ENCODE peak calls at places on chromosomes 16 and 17, in seven cellular contexts. C, P, X, W, Z, Q and M are unnamed samples.
A peak's percentile ranks its signal among the peaks of the same experiment; 100 is the strongest.

GRCh38 chr17:69358688-69359596 is 32.0 kb upstream of the ABCA5 start:
- DNase-seq in Z (no peak), W (no peak), C (no peak), X (no peak), P (no peak), Q (no peak), M (no peak)

GRCh38 chr16:80710918-80711317 is 93.5 kb downstream of the CDYL2 start:
- DNase-seq in Q (no peak), Z (no peak), X (no peak), P (no peak), W (no peak), C (no peak), M (no peak)

GRCh38 chr17:50721194-50722010 is 2.0 kb downstream of the LUC7L3 start:
- DNase-seq in Q (no peak), P (no peak), X (no peak), W (no peak), Z (no peak), C (no peak), M (no peak)

GRCh38 chr17:65243838-65244237 is 106.7 kb downstream of the RGS9 start:
- DNase-seq in W (no peak), Z (peak; percentile 6), Q (peak; percentile 62), C (peak; percentile 72), P (no peak), X (peak; percentile 12), M (no peak)

GRCh38 chr17:45964634-45965033 is 34.4 kb upstream of the STH start:
- DNase-seq in Q (no peak), X (no peak), W (no peak), Z (no peak), P (no peak), C (no peak), M (no peak)

GRCh38 chr16:86740817-86741799 is 162.8 kb downstream of the FOXL1 start:
- DNase-seq in W (no peak), P (no peak), X (no peak), Q (no peak), Z (no peak), C (peak; percentile 89), M (no peak)

GRCh38 chr17:68600881-68601564 is at the start of gene FAM20A:
- DNase-seq in P (no peak), X (peak; percentile 5), C (peak; percentile 19), Z (no peak), W (peak; percentile 15), Q (no peak), M (no peak)

GRCh38 chr16:77299395-77299794 is 100.2 kb downstream of the SYCE1L start:
- DNase-seq in X (no peak), P (no peak), Z (no peak), C (no peak), Q (no peak), W (no peak), M (no peak)

GRCh38 chr16:4093495-4094137 is 22.6 kb downstream of the ADCY9 start:
- DNase-seq in Z (no peak), X (no peak), C (no peak), P (no peak), W (no peak), Q (no peak), M (no peak)

GRCh38 chr16:89344314-89344828 is 126.9 kb downstream of the ZNF778 start:
- DNase-seq in W (no peak), P (no peak), C (no peak), Z (no peak), X (no peak), Q (no peak), M (no peak)

GRCh38 chr16:68300736-68301459 is 9.8 kb downstream of the SLC7A6OS start:
- DNase-seq in P (no peak), Q (no peak), X (no peak), W (no peak), C (no peak), Z (no peak), M (no peak)

GRCh38 chr16:80323808-80324195 is 217.0 kb upstream of the DYNLRB2 start:
- DNase-seq in Z (no peak), X (no peak), P (no peak), C (no peak), W (no peak), Q (no peak), M (no peak)

GRCh38 chr16:69924777-69925191 is 26.4 kb upstream of the CLEC18A start:
- DNase-seq in C (peak; percentile 85), Z (no peak), X (no peak), P (no peak), W (no peak), Q (no peak), M (no peak)

GRCh38 chr16:84191466-84191865 is 509 bp downstream of the ADAD2 start:
- DNase-seq in P (no peak), W (no peak), C (no peak), X (no peak), Z (no peak), Q (no peak), M (no peak)

GRCh38 chr17:78234261-78234865 is 2.9 kb downstream of the TMEM235 start:
- DNase-seq in W (no peak), X (no peak), P (no peak), Q (no peak), C (no peak), Z (no peak), M (no peak)

GRCh38 chr17:67211742-67212141 is 33.3 kb downstream of the HELZ start:
- DNase-seq in P (no peak), X (no peak), C (no peak), W (no peak), Z (no peak), Q (no peak), M (no peak)

GRCh38 chr17:18323507-18324139 is 8.5 kb downstream of the SMCR8 start:
- DNase-seq in C (no peak), X (no peak), P (no peak), Q (no peak), W (no peak), Z (no peak), M (no peak)

GRCh38 chr16:72832640-72833039 is 215.3 kb downstream of the ZFHX3 start:
- DNase-seq in C (peak; percentile 75), P (peak; percentile 48), Z (peak; percentile 65), W (peak; percentile 71), Q (peak; percentile 86), X (peak; percentile 64), M (peak; percentile 24)

GRCh38 chr16:52611817-52612673 is 65.1 kb upstream of the TOX3 start:
- DNase-seq in Z (no peak), Q (no peak), X (no peak), P (no peak), W (no peak), C (no peak), M (no peak)

GRCh38 chr17:78910885-78911284 is 7.9 kb upstream of the CEP295NL start:
- DNase-seq in C (no peak), W (no peak), Q (no peak), X (no peak), P (no peak), Z (no peak), M (no peak)

GRCh38 chr17:61617261-61617660 is 26.2 kb upstream of the NACA2 start:
- DNase-seq in X (no peak), C (no peak), P (no peak), W (no peak), Q (no peak), Z (no peak), M (no peak)

GRCh38 chr16:27401768-27402568 is at the start of gene IL21R:
- DNase-seq in Q (peak; percentile 35), Z (peak; percentile 20), X (peak; percentile 9), C (peak; percentile 45), P (peak; percentile 57), W (peak; percentile 76), M (peak; percentile 90)

GRCh38 chr16:337975-338575 is 14.4 kb downstream of the AXIN1 start:
- DNase-seq in X (no peak), Z (no peak), P (no peak), C (no peak), W (no peak), Q (no peak), M (no peak)